ENCODE peak calls at places on chromosomes 5 and 9, in ten cellular contexts. P is chondrocyte; F is NCI-H345; J is spleen; B is stimulated activated CD4-positive, alpha-beta T cell treated with anti-CD3 and anti-CD28 coated beads, Interleukin-1b, Interleukin-23, amount 100 ng/mL, for 4 hours; K is breast epithelium; I is stimulated activated naive CD8-positive, alpha-beta T cell treated with anti-CD3 and anti-CD28 coated beads, Interleukin-15, amount 100 ng/mL, for 72 hours; C is mesenchymal stem cell; A is HuH-7.5; D is fibroblast of gingiva. W is an unnamed sample.

GRCh38 chr5:167614294-167615104 is 676.9 kb upstream of the WWC1 start:
- DNase-seq in P (no peak), F (no peak), J (no peak), B (no peak), K (no peak), I (no peak), C (peak; percentile 14), A (no peak), D (no peak), W (no peak)

GRCh38 chr9:129111143-129111761 is at the start of gene PTPA:
- DNase-seq in P (no peak), F (peak; percentile 93), J (peak; percentile 97), B (peak; percentile 75), K (peak; percentile 76), I (peak; percentile 89), C (peak; percentile 85), A (peak; percentile 89), D (peak; percentile 85), W (peak; percentile 89)

GRCh38 chr9:134521817-134522501 is 119.6 kb upstream of the COL5A1 start:
- DNase-seq in P (no peak), F (no peak), J (no peak), B (no peak), K (no peak), I (no peak), C (peak; percentile 46), A (no peak), D (no peak), W (no peak)

GRCh38 chr5:104513194-104513602 is 950.6 kb upstream of the NUDT12 start:
- DNase-seq in P (no peak), F (no peak), J (no peak), B (no peak), K (no peak), I (no peak), C (peak; percentile 83), A (no peak), D (no peak), W (no peak)

GRCh38 chr5:13339022-13339421 is 605.5 kb downstream of the DNAH5 start:
- DNase-seq in P (no peak), F (no peak), J (no peak), B (no peak), K (no peak), I (no peak), C (no peak), A (no peak), D (no peak), W (no peak)

GRCh38 chr5:125011419-125011818 is 265.0 kb upstream of the ZNF608 start:
- DNase-seq in P (no peak), F (no peak), J (no peak), B (no peak), K (no peak), I (no peak), C (no peak), A (no peak), D (no peak), W (no peak)

GRCh38 chr9:130824616-130825015 is 10.4 kb upstream of the ABL1 start:
- DNase-seq in P (no peak), F (no peak), J (no peak), B (no peak), K (no peak), I (no peak), C (no peak), A (no peak), D (peak; percentile 29), W (no peak)

GRCh38 chr9:130333041-130334040 is 67.8 kb downstream of the HMCN2 start:
- DNase-seq in P (no peak), F (no peak), J (peak; percentile 61), B (no peak), K (no peak), I (no peak), C (peak; percentile 77), A (no peak), D (no peak), W (no peak)

GRCh38 chr5:16539169-16539666 is 73.6 kb upstream of the ZNF622 start:
- DNase-seq in P (no peak), F (no peak), J (no peak), B (no peak), K (peak; percentile 73), I (no peak), C (peak; percentile 65), A (peak; percentile 41), D (peak; percentile 89), W (no peak)

GRCh38 chr5:34858798-34859197 is 19.8 kb downstream of the TTC23L start:
- DNase-seq in P (no peak), F (no peak), J (no peak), B (no peak), K (no peak), I (no peak), C (peak; percentile 26), A (no peak), D (peak; percentile 40), W (no peak)

GRCh38 chr9:99365233-99365980 is 143.3 kb downstream of the SEC61B start:
- DNase-seq in P (no peak), F (no peak), J (no peak), B (no peak), K (no peak), I (no peak), C (no peak), A (no peak), D (peak; percentile 62), W (no peak)

GRCh38 chr5:123125953-123126352 is 36.9 kb downstream of the PRDM6 start:
- DNase-seq in P (no peak), F (no peak), J (no peak), B (no peak), K (no peak), I (no peak), C (peak; percentile 66), A (no peak), D (peak; percentile 70), W (peak; percentile 48)

GRCh38 chr5:2680979-2681378 is 70.5 kb downstream of the IRX2 start:
- DNase-seq in P (no peak), F (no peak), J (no peak), B (no peak), K (no peak), I (no peak), C (no peak), A (no peak), D (no peak), W (no peak)

GRCh38 chr5:14264605-14265316 is 121.6 kb downstream of the TRIO start:
- DNase-seq in P (peak; percentile 96), F (peak; percentile 96), J (peak; percentile 96), B (peak; percentile 66), K (peak; percentile 85), I (peak; percentile 76), C (peak; percentile 95), A (peak; percentile 53), D (peak; percentile 86), W (peak; percentile 99)

GRCh38 chr9:34732886-34733285 is 22.9 kb upstream of the CCL21 start:
- DNase-seq in P (no peak), F (no peak), J (no peak), B (no peak), K (no peak), I (no peak), C (no peak), A (no peak), D (no peak), W (no peak)

GRCh38 chr9:94767331-94768099 is 41.0 kb downstream of the AOPEP start:
- DNase-seq in P (no peak), F (no peak), J (no peak), B (no peak), K (no peak), I (no peak), C (peak; percentile 45), A (no peak), D (no peak), W (no peak)

GRCh38 chr5:157167219-157167621 is 1.2 kb upstream of the GARIN3 start:
- DNase-seq in P (no peak), F (no peak), J (no peak), B (no peak), K (no peak), I (peak; percentile 50), C (peak; percentile 66), A (no peak), D (no peak), W (no peak)

GRCh38 chr9:72592501-72593403 is 71.3 kb downstream of the TMC1 start:
- DNase-seq in P (no peak), F (peak; percentile 42), J (no peak), B (peak; percentile 27), K (no peak), I (peak; percentile 21), C (peak; percentile 72), A (peak; percentile 24), D (peak; percentile 59), W (peak; percentile 45)

GRCh38 chr5:167624053-167624452 is 667.4 kb upstream of the WWC1 start:
- DNase-seq in P (no peak), F (no peak), J (no peak), B (no peak), K (no peak), I (no peak), C (no peak), A (no peak), D (no peak), W (no peak)

GRCh38 chr5:176636426-176636825 is 6.0 kb downstream of the EIF4E1B start:
- DNase-seq in P (no peak), F (no peak), J (no peak), B (no peak), K (no peak), I (no peak), C (no peak), A (no peak), D (peak; percentile 68), W (no peak)

GRCh38 chr9:126550891-126551351 is 62.8 kb upstream of the LMX1B start:
- DNase-seq in P (no peak), F (no peak), J (peak; percentile 35), B (no peak), K (peak; percentile 20), I (no peak), C (no peak), A (no peak), D (no peak), W (no peak)

GRCh38 chr9:114033397-114034103 is 44.5 kb downstream of the AMBP start:
- DNase-seq in P (no peak), F (peak; percentile 15), J (peak; percentile 63), B (no peak), K (no peak), I (no peak), C (peak; percentile 12), A (peak; percentile 71), D (no peak), W (no peak)

GRCh38 chr5:170743876-170744212 is 39.7 kb upstream of the GABRP start:
- DNase-seq in P (no peak), F (no peak), J (no peak), B (no peak), K (no peak), I (no peak), C (no peak), A (no peak), D (no peak), W (no peak)

GRCh38 chr9:4430492-4431261 is 59.6 kb upstream of the SLC1A1 start:
- DNase-seq in P (no peak), F (no peak), J (no peak), B (no peak), K (no peak), I (no peak), C (peak; percentile 8), A (no peak), D (no peak), W (no peak)

GRCh38 chr9:116594552-116594951 is 92.6 kb upstream of the TRIM32 start:
- DNase-seq in P (no peak), F (no peak), J (no peak), B (no peak), K (no peak), I (no peak), C (peak; percentile 64), A (no peak), D (peak; percentile 80), W (no peak)

GRCh38 chr9:19583890-19584289 is 175.1 kb downstream of the ACER2 start:
- DNase-seq in P (no peak), F (no peak), J (no peak), B (no peak), K (no peak), I (no peak), C (no peak), A (no peak), D (no peak), W (no peak)

GRCh38 chr9:109315889-109316640 is 4.8 kb downstream of the EPB41L4B start:
- DNase-seq in P (no peak), F (peak; percentile 87), J (no peak), B (no peak), K (peak; percentile 91), I (no peak), C (no peak), A (no peak), D (peak; percentile 85), W (peak; percentile 82)

GRCh38 chr5:131814990-131815389 is 18.2 kb upstream of the FNIP1 start:
- DNase-seq in P (no peak), F (no peak), J (no peak), B (no peak), K (no peak), I (no peak), C (peak; percentile 75), A (no peak), D (peak; percentile 61), W (no peak)

W was measured in NCI-H446.